ENCODE peak calls at places on chromosomes 12 and 14, in eight cellular contexts. W, B, H, G, I, D, K and T are unnamed samples.
A peak's percentile ranks its signal among the peaks of the same experiment; 100 is the strongest.

GRCh38 chr14:20400965-20401593 is 12.2 kb downstream of the TEP1 start:
- DNase-seq in W (peak; percentile 20), B (no peak), H (no peak), G (peak; percentile 74), I (no peak), D (no peak), K (no peak), T (no peak)

GRCh38 chr12:88393017-88393767 is 187.1 kb downstream of the KITLG start:
- DNase-seq in W (no peak), B (no peak), H (no peak), G (peak; percentile 27), I (no peak), D (no peak), K (no peak), T (no peak)

GRCh38 chr14:44833376-44833775 is 128.4 kb downstream of the KLHL28 start:
- DNase-seq in W (no peak), B (no peak), H (no peak), G (peak; percentile 24), I (no peak), D (no peak), K (no peak), T (no peak)

GRCh38 chr12:101775814-101776213 is 36.6 kb upstream of the SYCP3 start:
- DNase-seq in W (no peak), B (no peak), H (no peak), G (no peak), I (no peak), D (no peak), K (no peak), T (no peak)

GRCh38 chr12:56257491-56258067 is 605 bp downstream of the ANKRD52 start:
- DNase-seq in W (peak; percentile 86), B (no peak), H (no peak), G (no peak), I (peak; percentile 39), D (no peak), K (no peak), T (no peak)

GRCh38 chr14:99314623-99315022 is 42.6 kb upstream of the BCL11B start:
- DNase-seq in W (peak; percentile 69), B (no peak), H (no peak), G (no peak), I (no peak), D (no peak), K (no peak), T (no peak)

GRCh38 chr12:8081228-8081920 is 700 bp upstream of the NECAP1 start:
- DNase-seq in W (no peak), B (no peak), H (no peak), G (no peak), I (peak; percentile 29), D (no peak), K (no peak), T (no peak)

GRCh38 chr12:130017571-130018449 is 114.0 kb upstream of the TMEM132D start:
- DNase-seq in W (no peak), B (no peak), H (no peak), G (no peak), I (no peak), D (no peak), K (no peak), T (no peak)

GRCh38 chr14:67938046-67938445 is 118.5 kb downstream of the RAD51B start:
- DNase-seq in W (no peak), B (no peak), H (no peak), G (no peak), I (no peak), D (no peak), K (no peak), T (no peak)

GRCh38 chr12:46160081-46160980 is 108.5 kb downstream of the SLC38A1 start:
- DNase-seq in W (no peak), B (no peak), H (no peak), G (no peak), I (no peak), D (no peak), K (no peak), T (no peak)

GRCh38 chr14:80770114-80770917 is 171.2 kb downstream of the CEP128 start:
- DNase-seq in W (no peak), B (no peak), H (no peak), G (no peak), I (no peak), D (no peak), K (no peak), T (no peak)

GRCh38 chr14:71328183-71328582 is 420.9 kb downstream of the PCNX1 start:
- DNase-seq in W (no peak), B (no peak), H (no peak), G (no peak), I (no peak), D (no peak), K (peak; percentile 66), T (no peak)

GRCh38 chr12:123129651-123130050 is 21.2 kb downstream of the PITPNM2 start:
- DNase-seq in W (no peak), B (no peak), H (no peak), G (no peak), I (no peak), D (no peak), K (no peak), T (no peak)

GRCh38 chr12:44504799-44505198 is 371.3 kb downstream of the NELL2 start:
- DNase-seq in W (no peak), B (no peak), H (no peak), G (no peak), I (no peak), D (no peak), K (no peak), T (no peak)

GRCh38 chr12:88633312-88633711 is 53.0 kb upstream of the KITLG start:
- DNase-seq in W (no peak), B (no peak), H (no peak), G (no peak), I (no peak), D (no peak), K (no peak), T (no peak)

GRCh38 chr12:130345292-130345691 is 7.6 kb downstream of the PIWIL1 start:
- DNase-seq in W (no peak), B (no peak), H (no peak), G (no peak), I (no peak), D (no peak), K (no peak), T (no peak)

GRCh38 chr14:73661872-73662271 is 17.1 kb downstream of the DNAL1 start:
- DNase-seq in W (no peak), B (no peak), H (no peak), G (no peak), I (no peak), D (no peak), K (no peak), T (no peak)

GRCh38 chr12:5438671-5439200 is 6.8 kb downstream of the NTF3 start:
- DNase-seq in W (no peak), B (no peak), H (no peak), G (no peak), I (no peak), D (no peak), K (no peak), T (no peak)

GRCh38 chr12:94615284-94616216 is 34.8 kb downstream of the TMCC3 start:
- DNase-seq in W (no peak), B (peak; percentile 79), H (peak; percentile 87), G (no peak), I (peak; percentile 66), D (no peak), K (no peak), T (no peak)

GRCh38 chr14:76876076-76876475 is 49.9 kb downstream of the LRRC74A start:
- DNase-seq in W (no peak), B (peak; percentile 67), H (peak; percentile 66), G (peak; percentile 81), I (peak; percentile 75), D (no peak), K (no peak), T (peak; percentile 52)

GRCh38 chr14:80491131-80491530 is 279.8 kb upstream of the DIO2 start:
- DNase-seq in W (no peak), B (no peak), H (no peak), G (no peak), I (no peak), D (no peak), K (peak; percentile 23), T (no peak)

GRCh38 chr14:34711169-34711568 is 3.2 kb downstream of the CFL2 start:
- DNase-seq in W (no peak), B (no peak), H (no peak), G (no peak), I (no peak), D (no peak), K (peak; percentile 50), T (no peak)

GRCh38 chr12:121404734-121405133 is 4.8 kb downstream of the RNF34 start:
- DNase-seq in W (no peak), B (peak; percentile 48), H (no peak), G (no peak), I (peak; percentile 63), D (no peak), K (no peak), T (no peak)

GRCh38 chr14:39474416-39474911 is 42.2 kb upstream of the FBXO33 start:
- DNase-seq in W (no peak), B (no peak), H (no peak), G (no peak), I (no peak), D (no peak), K (no peak), T (no peak)

GRCh38 chr14:89221109-89221508 is 195.9 kb downstream of the FOXN3 start:
- DNase-seq in W (no peak), B (no peak), H (no peak), G (no peak), I (no peak), D (no peak), K (no peak), T (no peak)

GRCh38 chr14:38302034-38302433 is 46.1 kb upstream of the CLEC14A start:
- DNase-seq in W (no peak), B (no peak), H (no peak), G (no peak), I (no peak), D (no peak), K (no peak), T (no peak)

GRCh38 chr12:24952389-24952788 is 3.5 kb upstream of the BCAT1 start:
- DNase-seq in W (no peak), B (no peak), H (no peak), G (no peak), I (no peak), D (no peak), K (no peak), T (no peak)

GRCh38 chr12:32824596-32824995 is 68.9 kb upstream of the YARS2 start:
- DNase-seq in W (no peak), B (no peak), H (no peak), G (no peak), I (no peak), D (no peak), K (no peak), T (no peak)
- TF ChIP-seq POLR2A in W (no peak), B (no peak), H (no peak), G (no peak), I (no peak), D (no peak), K (no peak), T (no peak)

GRCh38 chr14:53152909-53153701 is at the start of gene DDHD1:
- DNase-seq in W (peak; percentile 93), B (peak; percentile 76), H (peak; percentile 84), G (peak; percentile 48), I (peak; percentile 76), D (peak; percentile 27), K (peak; percentile 51), T (peak; percentile 82)
- TF ChIP-seq POLR2A in W (no peak), B (no peak), H (peak; percentile 74), G (peak; percentile 52), I (peak; percentile 51), D (peak; percentile 70), K (peak; percentile 85), T (peak; percentile 79)

GRCh38 chr12:53299454-53300180 is at the start of gene MYG1:
- DNase-seq in W (peak; percentile 94), B (peak; percentile 89), H (peak; percentile 96), G (peak; percentile 80), I (peak; percentile 90), D (peak; percentile 43), K (peak; percentile 43), T (peak; percentile 77)
- TF ChIP-seq POLR2A in W (no peak), B (peak; percentile 38), H (peak; percentile 68), G (peak; percentile 57), I (peak; percentile 35), D (peak; percentile 51), K (peak; percentile 91), T (peak; percentile 89)

GRCh38 chr12:132593938-132594358 is 16.4 kb downstream of the LRCOL1 start:
- DNase-seq in W (peak; percentile 93), B (peak; percentile 95), H (peak; percentile 80), G (peak; percentile 95), I (peak; percentile 88), D (no peak), K (no peak), T (no peak)
- TF ChIP-seq POLR2A in W (no peak), B (no peak), H (no peak), G (peak; percentile 57), I (no peak), D (no peak), K (no peak), T (no peak)